ENCODE peak calls at places on chromosomes 11 and 22, in eight cellular contexts. K is effector CD4-positive, alpha-beta T cell; A is kidney glomerular epithelial cell; U is WTC11; M is HAP-1; R is activated gamma-delta T cell treated with Interleukin-2 at 50 U/mL for 16 hours; E is skeletal muscle cell; D is GM10248. V is an unnamed sample.

GRCh38 chr11:877565-877964 is 33.0 kb downstream of the CHID1 start:
- DNase-seq in K (no peak), A (no peak), U (peak), M (peak), R (no peak), E (no peak), D (no peak), V (no peak)

GRCh38 chr11:119169272-119169719 is 771 bp downstream of the NLRX1 start:
- DNase-seq in K (peak), A (peak), U (peak), M (peak), R (no peak), E (no peak), D (peak), V (peak)

GRCh38 chr11:115869780-115870431 is 365.7 kb upstream of the CADM1 start:
- DNase-seq in K (no peak), A (no peak), U (peak), M (peak), R (no peak), E (no peak), D (peak), V (no peak)

GRCh38 chr11:65355013-65355775 is 643 bp downstream of the TIGD3 start:
- DNase-seq in K (peak), A (no peak), U (peak), M (peak), R (peak), E (no peak), D (peak), V (peak)

GRCh38 chr11:19976281-19976941 is 183.9 kb downstream of the DBX1 start:
- DNase-seq in K (no peak), A (no peak), U (no peak), M (no peak), R (no peak), E (no peak), D (no peak), V (no peak)

GRCh38 chr22:39723899-39724351 is 153.4 kb downstream of the CACNA1I start:
- DNase-seq in K (no peak), A (no peak), U (no peak), M (no peak), R (no peak), E (no peak), D (no peak), V (no peak)

GRCh38 chr11:75308986-75309385 is 42.5 kb downstream of the ARRB1 start:
- DNase-seq in K (no peak), A (no peak), U (no peak), M (no peak), R (no peak), E (no peak), D (no peak), V (no peak)

GRCh38 chr11:85947431-85948272 is 92.5 kb downstream of the CCDC83 start:
- DNase-seq in K (no peak), A (peak), U (no peak), M (no peak), R (no peak), E (peak), D (peak), V (no peak)

GRCh38 chr11:19241260-19242183 is 777 bp upstream of the E2F8 start:
- DNase-seq in K (no peak), A (no peak), U (peak), M (peak), R (no peak), E (no peak), D (peak), V (peak)

GRCh38 chr11:83724704-83725114 is 438.5 kb upstream of the CCDC90B start:
- DNase-seq in K (no peak), A (no peak), U (peak), M (no peak), R (no peak), E (no peak), D (no peak), V (no peak)